ENCODE peak calls at places on chromosome X, in five cellular contexts. Z, U, K, I and Q are unnamed samples.

GRCh38 chrX:134520860-134521390 is 61.0 kb downstream of the HPRT1 start:
- DNase-seq in Z (peak; percentile 51), K (peak; percentile 79), I (peak; percentile 80), U (peak; percentile 65), Q (peak; percentile 77)

GRCh38 chrX:151982217-151982616 is 7.7 kb upstream of the GABRE start:
- DNase-seq in Z (no peak), K (peak; percentile 28), I (no peak), U (peak; percentile 82), Q (no peak)

GRCh38 chrX:88621278-88621677 is 125.7 kb upstream of the CPXCR1 start:
- DNase-seq in I (no peak), U (no peak), K (no peak), Z (no peak), Q (no peak)

GRCh38 chrX:10007604-10008003 is 40.4 kb downstream of the CLDN34 start:
- DNase-seq in K (no peak), U (peak; percentile 53), Z (no peak), I (no peak), Q (no peak)

GRCh38 chrX:120260369-120260768 is 9.8 kb downstream of the ZBTB33 start:
- DNase-seq in Z (no peak), U (no peak), I (no peak), K (no peak), Q (no peak)

GRCh38 chrX:68710870-68711576 is 63.6 kb downstream of the STARD8 start:
- DNase-seq in U (peak; percentile 60), I (peak; percentile 76), K (peak; percentile 65), Z (peak; percentile 32), Q (peak; percentile 69)

GRCh38 chrX:44651347-44651746 is 108.7 kb upstream of the FUNDC1 start:
- DNase-seq in K (no peak), Z (peak; percentile 3), I (peak; percentile 50), U (no peak), Q (no peak)

GRCh38 chrX:519741-520140 is 110.8 kb upstream of the SHOX start:
- DNase-seq in U (no peak), Z (no peak), K (no peak), I (no peak), Q (no peak)

GRCh38 chrX:39513836-39514235 is 583.9 kb downstream of the BCOR start:
- DNase-seq in Z (no peak), K (no peak), I (no peak), U (peak; percentile 41), Q (no peak)

GRCh38 chrX:72254835-72255234 is 16.0 kb upstream of the ERCC6L start:
- DNase-seq in Z (no peak), U (no peak), K (no peak), I (peak; percentile 28), Q (no peak)

DNA sequence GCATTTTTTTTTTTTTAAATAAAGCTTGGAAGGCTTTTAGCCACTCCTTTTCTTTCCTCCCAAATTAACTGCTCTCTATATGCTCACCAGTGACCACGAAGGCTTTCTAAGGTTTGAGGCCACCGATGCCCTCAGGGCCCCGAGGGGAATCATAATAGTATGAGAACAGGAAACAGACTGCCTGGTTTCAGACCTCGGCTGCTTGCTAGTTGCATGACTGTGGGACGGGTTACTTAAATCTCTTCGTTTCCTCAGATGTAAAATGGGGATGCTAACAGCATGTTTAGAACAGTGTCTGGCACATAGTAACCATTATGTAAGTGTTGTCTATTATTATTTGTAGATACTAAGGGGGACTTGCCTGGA is 3.6 kb downstream of the LINC00632 start:
- DNase-seq in K (no peak), U (no peak), Z (no peak), I (no peak), Q (no peak)
- H3K4me3 ChIP-seq in K (peak overlapping the region; percentile 44), U (peak overlapping the region; percentile 47), Z (no peak overlapping the region), I (no peak overlapping the region), Q (no peak overlapping the region)

DNA sequence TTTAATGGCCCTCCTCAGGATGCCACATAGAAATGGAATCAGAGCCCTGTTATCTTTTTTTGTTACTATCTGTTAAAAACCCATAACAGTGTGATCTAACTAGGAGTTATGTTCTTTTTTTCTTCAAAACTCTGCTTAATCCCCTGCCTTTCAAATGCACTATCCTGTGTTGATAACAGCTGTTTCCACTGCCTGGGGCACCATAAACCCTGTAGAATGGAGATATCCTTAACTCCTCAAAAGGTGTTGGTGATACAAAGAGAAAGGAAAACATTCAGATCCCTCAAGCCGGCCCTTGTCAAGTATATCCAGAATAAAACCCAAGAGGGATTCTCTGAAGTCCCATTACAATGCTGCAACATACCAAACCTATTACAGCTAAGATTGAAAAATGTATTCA is 108.6 kb downstream of the ACTRT1 start:
- DNase-seq in K (no peak), Z (no peak), I (no peak), U (no peak), Q (no peak)
- H3K9me2 ChIP-seq in K (no peaks in the 10 kb centered on the region), Z (no peaks in the 10 kb centered on the region), I (no peaks in the 10 kb centered on the region), U (no peaks in the 10 kb centered on the region), Q (no peaks in the 10 kb centered on the region)

GRCh38 chrX:153744210-153745066 is 19.6 kb upstream of the PLXNB3 start:
- DNase-seq in Z (no peak), U (peak; percentile 43), I (peak; percentile 48), K (peak; percentile 7), Q (peak; percentile 65)
- H3K4me3 ChIP-seq in Z (no peak overlapping the region), U (peak overlapping the region; percentile 26), I (peak overlapping the region; percentile 54), K (no peak overlapping the region), Q (peak overlapping the region; percentile 48)

GRCh38 chrX:12921886-12922599 is 15.6 kb downstream of the TLR8 start:
- DNase-seq in I (no peak), Z (no peak), U (no peak), K (no peak), Q (no peak)
- H3K9me2 ChIP-seq in I (no peaks in the 10 kb centered on the region), Z (no peaks in the 10 kb centered on the region), U (no peaks in the 10 kb centered on the region), K (no peaks in the 10 kb centered on the region), Q (no peaks in the 10 kb centered on the region)

GRCh38 chrX:107449490-107450175 is at the start of gene FRMPD3:
- DNase-seq in Z (no peak), K (no peak), I (peak; percentile 40), U (peak; percentile 39), Q (peak; percentile 72)
- H3K4me3 ChIP-seq in Z (peak within 1 kb of the TSS; percentile 54), K (peak within 1 kb of the TSS; percentile 67), I (peak within 1 kb of the TSS; percentile 65), U (peak within 1 kb of the TSS; percentile 43), Q (peak within 1 kb of the TSS; percentile 71)

GRCh38 chrX:32987139-32987538 is 224.2 kb downstream of the DMD start:
- DNase-seq in Z (no peak), K (no peak), I (peak; percentile 73), U (no peak), Q (no peak)
- H3K9me2 ChIP-seq in Z (no peaks in the 10 kb centered on the region), K (no peaks in the 10 kb centered on the region), I (no peaks in the 10 kb centered on the region), U (no peaks in the 10 kb centered on the region), Q (no peaks in the 10 kb centered on the region)

GRCh38 chrX:99142745-99143144 is 1267.3 kb downstream of the PCDH19 start:
- DNase-seq in U (no peak), K (no peak), Z (no peak), I (peak; percentile 2), Q (no peak)
- H3K4me3 ChIP-seq in U (no peak overlapping the region), K (no peak overlapping the region), Z (no peak overlapping the region), I (no peak overlapping the region), Q (no peak overlapping the region)

DNA sequence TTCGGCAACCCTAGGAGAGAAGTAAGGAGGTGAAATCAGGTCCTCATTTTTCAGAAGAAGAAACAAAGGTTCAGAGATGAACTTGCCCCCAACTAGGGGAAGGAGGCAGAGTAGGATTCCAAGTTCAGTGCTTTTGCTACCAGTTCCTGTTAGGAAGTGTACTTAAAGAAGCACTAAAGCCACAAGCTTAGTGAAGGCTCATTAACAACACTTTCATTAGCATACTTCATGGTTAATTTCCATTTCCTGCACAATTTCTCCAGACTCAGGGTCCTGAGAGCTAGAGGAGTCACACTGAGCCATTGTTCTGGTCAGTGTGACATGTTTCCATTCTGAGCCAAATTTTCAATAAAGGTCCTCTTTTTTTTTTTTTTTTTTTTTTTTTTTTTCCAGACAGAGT is 52.0 kb downstream of the VSIG4 start:
- DNase-seq in K (no peak), U (no peak), Z (no peak), I (no peak), Q (no peak)
- H3K9me2 ChIP-seq in K (no peaks in the 10 kb centered on the region), U (no peaks in the 10 kb centered on the region), Z (no peaks in the 10 kb centered on the region), I (no peaks in the 10 kb centered on the region), Q (no peaks in the 10 kb centered on the region)